ENCODE peak calls at places on chromosome 12, in five cellular contexts. E is A549, G is SK-N-SH, J is sigmoid colon, L is stomach. V is an unnamed sample.

GRCh38 chr12:125090437-125090836 is 25.2 kb downstream of the AACS start:
- DNase-seq in G (no peak), E (no peak), J (no peak), L (no peak), V (no peak)

GRCh38 chr12:15815730-15816129 is 26.5 kb upstream of the EPS8 start:
- DNase-seq in E (no peak), L (no peak), G (no peak), J (no peak), V (no peak)

GRCh38 chr12:121773011-121773777 is 20.3 kb downstream of the RHOF start:
- DNase-seq in E (peak; percentile 89), L (peak; percentile 79), J (peak; percentile 84), G (peak; percentile 91), V (peak; percentile 84)

GRCh38 chr12:46678441-46678840 is 147.4 kb downstream of the SLC38A4 start:
- DNase-seq in J (no peak), E (no peak), G (no peak), L (no peak), V (no peak)

GRCh38 chr12:101108130-101108529 is 101.9 kb downstream of the SLC5A8 start:
- DNase-seq in J (no peak), E (no peak), L (no peak), G (no peak), V (no peak)

GRCh38 chr12:2049604-2050540 is 2.9 kb upstream of the CACNA1C start:
- DNase-seq in E (no peak), J (no peak), L (no peak), G (no peak), V (no peak)

GRCh38 chr12:63304844-63305243 is 153.8 kb upstream of the AVPR1A start:
- DNase-seq in J (no peak), L (no peak), E (no peak), G (no peak), V (no peak)

GRCh38 chr12:132904718-132905328 is 17.4 kb upstream of the CHFR start:
- DNase-seq in G (peak; percentile 75), E (no peak), L (peak; percentile 72), J (peak; percentile 92), V (peak; percentile 83)

GRCh38 chr12:124742111-124742510 is 121.6 kb downstream of the SCARB1 start:
- DNase-seq in L (peak; percentile 86), G (peak; percentile 54), E (no peak), J (peak; percentile 91), V (no peak)

GRCh38 chr12:128079-128478 is 61.5 kb downstream of the IQSEC3 start:
- DNase-seq in L (no peak), E (no peak), G (no peak), J (no peak), V (no peak)

GRCh38 chr12:112183591-112184021 is 58.2 kb downstream of the TRAFD1 start:
- DNase-seq in L (no peak), J (no peak), E (no peak), G (no peak), V (no peak)

GRCh38 chr12:58349161-58349560 is 407.8 kb downstream of the ATP23 start:
- DNase-seq in G (no peak), L (no peak), J (no peak), E (no peak), V (no peak)

GRCh38 chr12:95582230-95583058 is 31.2 kb upstream of the USP44 start:
- DNase-seq in G (peak; percentile 43), E (peak; percentile 75), L (no peak), J (no peak), V (no peak)

GRCh38 chr12:42893802-42894201 is 304.3 kb upstream of the PRICKLE1 start:
- DNase-seq in G (no peak), E (no peak), L (no peak), J (no peak), V (no peak)

GRCh38 chr12:131494741-131495524 is 216.0 kb upstream of the SFSWAP start:
- DNase-seq in J (no peak), E (no peak), L (no peak), G (no peak), V (no peak)

GRCh38 chr12:115619061-115619460 is 658.4 kb downstream of the MED13L start:
- DNase-seq in J (no peak), G (no peak), L (no peak), E (no peak), V (no peak)

GRCh38 chr12:53777936-53778644 is 26.3 kb upstream of the CISTR start:
- DNase-seq in G (no peak), E (no peak), J (no peak), L (no peak), V (no peak)

GRCh38 chr12:53776872-53777271 is 25.1 kb upstream of the CISTR start:
- DNase-seq in J (no peak), G (no peak), L (no peak), E (no peak), V (no peak)

GRCh38 chr12:53775478-53776145 is 23.8 kb upstream of the CISTR start:
- DNase-seq in E (no peak), L (peak; percentile 35), J (peak; percentile 82), G (no peak), V (no peak)

GRCh38 chr12:53780323-53780722 is 28.5 kb upstream of the CISTR start:
- DNase-seq in J (no peak), E (no peak), L (no peak), G (no peak), V (no peak)

DNA sequence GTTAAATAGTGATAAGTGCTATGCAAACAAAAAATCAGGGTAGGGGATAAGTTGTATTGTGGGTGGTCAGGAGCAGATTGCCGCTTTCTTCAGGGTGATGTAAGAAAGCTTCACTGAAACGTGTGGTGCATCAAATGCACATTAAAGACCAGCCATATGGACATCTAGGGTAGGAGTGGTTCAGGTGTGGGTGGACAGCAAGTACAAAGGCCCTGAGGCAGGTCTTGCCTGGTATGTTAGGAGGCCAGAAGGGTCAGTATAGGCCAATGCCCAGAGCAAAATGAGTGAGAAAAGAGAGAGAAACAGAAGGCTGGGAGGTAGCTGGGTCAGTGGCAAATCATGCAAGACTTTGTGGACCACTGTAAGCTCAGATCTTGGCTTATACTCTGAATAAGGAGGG is 25.6 kb upstream of the CISTR start:
- DNase-seq in G (no peak), L (no peak), J (no peak), E (no peak), V (no peak)
- TF ChIP-seq EP300 in G (no peak), L (no peak), J (no peak), E (no peak), V (no peak)

GRCh38 chr12:68387338-68387737 is 55.2 kb upstream of the MDM1 start:
- DNase-seq in L (no peak), E (no peak), G (no peak), J (no peak), V (no peak)

GRCh38 chr12:68393398-68393797 is 61.2 kb upstream of the MDM1 start:
- DNase-seq in J (no peak), G (no peak), L (no peak), E (no peak), V (no peak)

GRCh38 chr12:68392376-68392775 is 60.2 kb upstream of the MDM1 start:
- DNase-seq in E (no peak), G (no peak), J (no peak), L (no peak), V (no peak)

GRCh38 chr12:68397566-68398158 is 65.5 kb upstream of the MDM1 start:
- DNase-seq in E (no peak), G (no peak), L (no peak), J (no peak), V (no peak)

DNA sequence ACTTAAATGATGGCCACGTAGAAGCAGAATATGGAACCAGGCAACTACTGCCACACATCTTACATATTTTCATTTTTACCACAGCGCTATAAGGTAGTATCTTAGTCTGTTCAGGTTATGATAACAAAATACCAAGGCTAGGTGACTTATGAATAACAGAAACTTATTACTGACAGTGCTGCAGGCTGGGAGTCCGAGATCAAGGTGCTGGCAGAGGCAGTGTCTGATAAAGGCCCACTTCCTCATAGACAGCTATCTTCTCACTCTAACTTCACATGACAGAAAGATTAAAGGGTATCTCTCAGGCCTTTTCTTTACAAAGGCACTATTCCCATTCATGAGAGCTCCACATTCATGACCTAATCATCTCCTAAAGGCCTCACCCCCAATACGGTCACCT is 59.7 kb upstream of the MDM1 start:
- DNase-seq in E (no peak), G (no peak), L (no peak), J (no peak), V (no peak)
- TF ChIP-seq EP300 in E (no peak), G (no peak), L (no peak), J (no peak), V (no peak)

GRCh38 chr12:110502449-110502738 is 263 bp downstream of the RAD9B start:
- DNase-seq in G (no peak), L (no peak), J (no peak), E (no peak), V (no peak)
- TF ChIP-seq EP300 in G (no peak), L (no peak), J (no peak), E (no peak), V (no peak)

GRCh38 chr12:51972849-51973273 is 21.4 kb downstream of the ACVR1B start:
- DNase-seq in J (peak; percentile 75), L (peak; percentile 44), G (no peak), E (no peak), V (peak; percentile 45)
- TF ChIP-seq EP300 in J (no peak), L (no peak), G (no peak), E (no peak), V (no peak)

DNA sequence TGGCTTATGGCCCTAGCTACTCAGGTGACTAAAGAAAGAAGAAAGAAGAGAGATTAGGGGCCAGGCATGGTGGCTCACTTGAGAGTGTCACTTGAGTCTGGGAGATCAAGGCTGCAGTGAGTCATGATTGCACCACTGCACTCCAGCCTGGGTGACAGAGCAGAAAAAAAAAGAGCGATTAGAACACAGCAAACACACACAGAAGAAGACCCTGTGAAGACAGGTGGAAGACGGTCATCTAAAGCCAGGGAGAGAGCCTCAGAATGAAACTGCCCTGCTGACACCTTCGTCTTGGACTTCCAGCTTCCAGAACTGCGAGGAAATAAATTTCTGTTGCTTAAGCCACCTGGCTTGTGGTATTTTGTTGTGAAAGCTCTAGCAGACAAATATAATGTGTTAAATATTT is 17.5 kb upstream of the PPP1CC start:
- DNase-seq in J (no peak), G (no peak), E (peak; percentile 24), L (no peak), V (no peak)
- TF ChIP-seq EP300 in J (no peak), G (no peak), E (no peak), L (no peak), V (no peak)

GRCh38 chr12:41709012-41709411 is 435.7 kb downstream of the GXYLT1 start:
- DNase-seq in G (no peak), J (no peak), E (no peak), L (no peak), V (no peak)
- TF ChIP-seq EP300 in G (no peak), J (no peak), E (no peak), L (no peak), V (no peak)

V was measured in transverse colon.